ENCODE peak calls at places on chromosome 14, in eight cellular contexts. Z, V, E, B, C, N, R and I are unnamed samples.

GRCh38 chr14:105061428-105062047 is 3.7 kb downstream of the GPR132 start:
- DNase-seq in Z (peak), V (no peak), E (no peak), B (peak), C (no peak), N (no peak), R (peak), I (no peak)

GRCh38 chr14:96095581-96096476 is 56.7 kb downstream of the C14orf132 start:
- DNase-seq in Z (no peak), V (no peak), E (no peak), B (no peak), C (peak), N (no peak), R (no peak), I (no peak)

GRCh38 chr14:34699873-34700621 is 14.3 kb downstream of the CFL2 start:
- DNase-seq in Z (no peak), V (peak), E (no peak), B (no peak), C (no peak), N (peak), R (no peak), I (peak)

GRCh38 chr14:61130512-61131260 is 149.6 kb downstream of the SLC38A6 start:
- DNase-seq in Z (no peak), V (no peak), E (no peak), B (no peak), C (no peak), N (no peak), R (no peak), I (no peak)

GRCh38 chr14:68590233-68590535 is 202.7 kb downstream of the ZFP36L1 start:
- DNase-seq in Z (no peak), V (no peak), E (no peak), B (no peak), C (no peak), N (no peak), R (no peak), I (no peak)

GRCh38 chr14:76514599-76514998 is 138.7 kb downstream of the ESRRB start:
- DNase-seq in Z (no peak), V (peak), E (no peak), B (no peak), C (no peak), N (no peak), R (no peak), I (no peak)

GRCh38 chr14:91108941-91109611 is 4.8 kb upstream of the DGLUCY start:
- DNase-seq in Z (no peak), V (no peak), E (no peak), B (peak), C (no peak), N (no peak), R (no peak), I (no peak)

GRCh38 chr14:106845286-106846087 is 1319.1 kb downstream of the TMEM121 start:
- DNase-seq in Z (no peak), V (peak), E (no peak), B (peak), C (no peak), N (peak), R (no peak), I (no peak)

GRCh38 chr14:36163451-36163850 is 13.1 kb downstream of the PTCSC3 start:
- DNase-seq in Z (no peak), V (no peak), E (no peak), B (no peak), C (no peak), N (no peak), R (no peak), I (no peak)

GRCh38 chr14:102945346-102946130 is 23.1 kb downstream of the AMN start:
- DNase-seq in Z (no peak), V (no peak), E (no peak), B (no peak), C (no peak), N (no peak), R (no peak), I (no peak)

GRCh38 chr14:68951051-68951797 is 27.9 kb downstream of the ACTN1 start:
- DNase-seq in Z (peak), V (peak), E (no peak), B (peak), C (no peak), N (peak), R (no peak), I (peak)

GRCh38 chr14:92473261-92473946 is 40.2 kb upstream of the RIN3 start:
- DNase-seq in Z (peak), V (no peak), E (no peak), B (peak), C (no peak), N (no peak), R (no peak), I (peak)

GRCh38 chr14:75831455-75831854 is 150.3 kb downstream of the TGFB3 start:
- DNase-seq in Z (peak), V (no peak), E (no peak), B (peak), C (no peak), N (no peak), R (peak), I (peak)

GRCh38 chr14:68337279-68337678 is 455.6 kb downstream of the ZFP36L1 start:
- DNase-seq in Z (no peak), V (no peak), E (no peak), B (no peak), C (no peak), N (no peak), R (no peak), I (no peak)

GRCh38 chr14:93185333-93185688 is 194 bp downstream of the LYSET start:
- DNase-seq in Z (no peak), V (no peak), E (no peak), B (no peak), C (no peak), N (no peak), R (no peak), I (no peak)

GRCh38 chr14:87873741-87874140 is 119.2 kb downstream of the GALC start:
- DNase-seq in Z (no peak), V (no peak), E (no peak), B (no peak), C (no peak), N (no peak), R (no peak), I (no peak)

GRCh38 chr14:105151838-105152793 is 16.5 kb downstream of the JAG2 start:
- DNase-seq in Z (no peak), V (no peak), E (no peak), B (no peak), C (no peak), N (no peak), R (no peak), I (no peak)

GRCh38 chr14:73472182-73473114 is 14.1 kb upstream of the NUMB start:
- DNase-seq in Z (no peak), V (peak), E (no peak), B (no peak), C (peak), N (peak), R (no peak), I (peak)

GRCh38 chr14:80587096-80587724 is 354.3 kb downstream of the CEP128 start:
- DNase-seq in Z (no peak), V (peak), E (no peak), B (no peak), C (peak), N (peak), R (no peak), I (peak)

GRCh38 chr14:32078794-32079663 is 1.9 kb downstream of the ARHGAP5 start:
- DNase-seq in Z (no peak), V (no peak), E (no peak), B (no peak), C (no peak), N (peak), R (no peak), I (peak)

GRCh38 chr14:51424569-51425251 is 184.7 kb downstream of the TMX1 start:
- DNase-seq in Z (peak), V (no peak), E (no peak), B (no peak), C (peak), N (no peak), R (no peak), I (no peak)